ENCODE peak calls at places on chromosomes 1 and 21, in eight cellular contexts. C is cardiac muscle cell; G is heart left ventricle; P is ovary; M is CD8-positive, alpha-beta T cell; Y is body of pancreas; X is K562; O is left ventricle myocardium inferior. A is an unnamed sample.

GRCh38 chr1:165845569-165845968 is 18.2 kb downstream of the UCK2 start:
- DNase-seq in C (no peak), G (no peak), P (no peak), M (no peak), Y (no peak), X (no peak), O (no peak), A (no peak)

GRCh38 chr1:7407547-7407895 is 363.6 kb upstream of the VAMP3 start:
- DNase-seq in C (no peak), G (no peak), P (no peak), M (peak; percentile 6), Y (no peak), X (no peak), O (no peak), A (no peak)

GRCh38 chr21:15210235-15210678 is 145.5 kb upstream of the NRIP1 start:
- DNase-seq in C (peak; percentile 66), G (peak; percentile 52), P (no peak), M (no peak), Y (peak; percentile 56), X (peak; percentile 38), O (peak; percentile 51), A (no peak)

GRCh38 chr1:89525169-89525855 is 683 bp downstream of the LRRC8B start:
- DNase-seq in C (peak; percentile 12), G (peak; percentile 41), P (no peak), M (peak; percentile 37), Y (no peak), X (peak; percentile 54), O (peak; percentile 26), A (peak; percentile 31)

GRCh38 chr1:19179597-19180271 is 30.3 kb downstream of the UBR4 start:
- DNase-seq in C (peak; percentile 69), G (no peak), P (peak; percentile 27), M (peak; percentile 45), Y (no peak), X (peak; percentile 75), O (no peak), A (no peak)

GRCh38 chr1:65179148-65179547 is 31.1 kb downstream of the AK4 start:
- DNase-seq in C (peak; percentile 46), G (no peak), P (no peak), M (no peak), Y (no peak), X (no peak), O (no peak), A (no peak)

GRCh38 chr1:23745515-23745914 is 2.2 kb downstream of the ELOA start:
- DNase-seq in C (peak; percentile 56), G (no peak), P (no peak), M (no peak), Y (peak; percentile 70), X (peak; percentile 64), O (no peak), A (no peak)

GRCh38 chr1:150234647-150235435 is 1.1 kb downstream of the ANP32E start:
- DNase-seq in C (peak; percentile 59), G (peak; percentile 90), P (peak; percentile 80), M (peak; percentile 87), Y (peak; percentile 76), X (peak; percentile 86), O (peak; percentile 85), A (peak; percentile 85)

GRCh38 chr1:166064324-166064926 is 102.4 kb downstream of the FAM78B start:
- DNase-seq in C (no peak), G (no peak), P (no peak), M (no peak), Y (no peak), X (no peak), O (no peak), A (no peak)

GRCh38 chr21:14487490-14488432 is 58.4 kb downstream of the SAMSN1 start:
- DNase-seq in C (no peak), G (no peak), P (no peak), M (no peak), Y (no peak), X (no peak), O (no peak), A (no peak)

GRCh38 chr1:100706861-100707260 is 12.7 kb upstream of the VCAM1 start:
- DNase-seq in C (no peak), G (no peak), P (no peak), M (no peak), Y (no peak), X (no peak), O (no peak), A (no peak)

GRCh38 chr1:101178688-101179491 is 57.9 kb upstream of the S1PR1 start:
- DNase-seq in C (no peak), G (no peak), P (no peak), M (no peak), Y (no peak), X (no peak), O (no peak), A (peak; percentile 87)

GRCh38 chr1:53062731-53063591 is 948 bp downstream of the PODN start:
- DNase-seq in C (no peak), G (peak; percentile 28), P (no peak), M (no peak), Y (no peak), X (no peak), O (peak; percentile 12), A (no peak)

GRCh38 chr1:8097077-8097799 is 71.1 kb upstream of the ERRFI1 start:
- DNase-seq in C (peak; percentile 81), G (no peak), P (no peak), M (no peak), Y (peak; percentile 60), X (no peak), O (no peak), A (no peak)

DNA sequence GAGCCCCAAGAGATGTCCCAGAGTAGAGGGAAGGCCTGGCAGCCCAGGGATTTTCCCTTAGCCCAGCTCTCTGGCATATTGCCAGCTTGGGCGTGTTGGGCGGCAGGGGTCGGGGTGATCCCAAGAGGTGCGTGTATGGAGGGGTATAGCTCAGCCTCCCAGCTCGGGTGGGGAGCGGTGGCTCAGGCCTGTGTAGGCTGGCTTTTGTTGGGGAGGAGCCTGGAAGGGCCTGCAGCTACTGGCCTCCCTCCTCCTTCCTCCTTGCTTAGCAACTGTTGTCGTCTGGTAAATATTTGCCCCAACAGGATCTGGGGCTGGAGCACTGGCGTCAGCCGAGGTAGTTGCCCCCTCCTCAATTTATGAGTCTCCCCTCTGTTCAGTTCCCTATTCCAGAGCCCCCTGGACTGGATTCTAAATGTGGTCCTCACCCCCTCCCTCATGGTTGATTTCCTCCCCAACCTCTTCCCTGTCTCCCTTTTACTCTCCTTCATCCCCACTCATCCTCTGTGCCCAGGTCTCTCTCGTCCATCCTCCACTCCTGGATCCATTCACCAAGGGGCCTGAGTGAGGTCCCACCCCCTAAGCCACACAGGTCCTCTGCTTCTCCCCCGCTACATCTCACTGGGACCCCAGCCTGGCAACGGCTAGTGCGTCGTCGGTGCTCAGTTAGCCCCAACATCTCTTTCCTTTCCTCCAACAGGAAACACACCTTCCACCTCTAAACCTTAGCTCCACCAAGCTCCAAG is 10.3 kb upstream of the LMNA start:
- DNase-seq in C (peak; percentile 92), G (peak; percentile 86), P (peak; percentile 71), M (peak; percentile 54), Y (peak; percentile 78), X (no peak), O (peak; percentile 69), A (peak; percentile 65)
- H3K4me1 ChIP-seq in C (peaks cover 45% of the 10 kb centered on the region), G (peaks cover 63% of the 10 kb centered on the region), P (peaks cover 41% of the 10 kb centered on the region), M (peaks cover 28% of the 10 kb centered on the region), Y (peaks cover 51% of the 10 kb centered on the region), X (peaks cover 55% of the 10 kb centered on the region), O (peaks cover 86% of the 10 kb centered on the region), A (peaks cover 41% of the 10 kb centered on the region)

DNA sequence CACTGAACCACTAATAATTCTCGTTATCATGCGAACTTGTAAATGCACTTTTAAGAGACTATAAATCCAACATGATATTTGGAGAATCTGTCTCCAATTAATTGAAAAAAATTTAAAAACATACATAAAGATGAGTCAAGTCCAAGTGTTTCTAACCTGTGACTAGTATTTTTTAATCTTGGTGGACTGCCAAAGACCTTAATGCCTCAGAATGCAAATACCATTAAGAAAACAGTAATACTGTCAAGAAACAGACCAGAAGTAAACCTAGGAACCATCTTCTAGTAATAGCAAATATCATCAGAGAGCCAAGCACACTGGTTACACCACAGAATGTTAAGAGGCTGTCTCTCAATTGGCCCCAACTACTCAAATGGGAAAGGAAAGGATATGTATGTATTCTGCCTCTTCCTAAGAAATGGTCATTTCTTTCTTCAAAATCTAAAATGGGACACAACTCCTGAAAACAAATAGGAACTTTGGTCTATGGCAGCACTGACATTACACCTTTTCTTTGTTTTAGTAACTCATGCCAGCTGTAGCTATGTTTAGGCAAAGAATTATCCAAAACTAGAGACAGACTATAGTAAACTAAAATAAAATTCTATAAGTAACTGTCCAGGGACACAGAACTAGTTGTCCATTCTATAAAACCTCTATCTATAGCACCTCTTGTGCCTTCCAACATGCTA is 15.8 kb downstream of the SCYL3 start:
- DNase-seq in C (no peak), G (no peak), P (no peak), M (no peak), Y (no peak), X (no peak), O (no peak), A (no peak)
- H3K36me3 ChIP-seq in C (peaks cover 38% of the 10 kb centered on the region), G (peaks cover 67% of the 10 kb centered on the region), P (no peaks in the 10 kb centered on the region), M (peaks cover 30% of the 10 kb centered on the region), Y (peaks cover 27% of the 10 kb centered on the region), X (peaks cover 42% of the 10 kb centered on the region), O (peaks cover 56% of the 10 kb centered on the region), A (peaks cover 62% of the 10 kb centered on the region)

GRCh38 chr1:3160647-3161046 is 91.6 kb downstream of the PRDM16 start:
- DNase-seq in C (no peak), G (no peak), P (no peak), M (no peak), Y (no peak), X (no peak), O (no peak), A (no peak)
- H3K27me3 ChIP-seq in C (no peaks in the 10 kb centered on the region), G (peaks cover 3% of the 10 kb centered on the region), P (no peaks in the 10 kb centered on the region), M (no peaks in the 10 kb centered on the region), Y (no peaks in the 10 kb centered on the region), X (peaks cover 31% of the 10 kb centered on the region), O (peaks cover 21% of the 10 kb centered on the region), A (no peaks in the 10 kb centered on the region)

GRCh38 chr1:12177156-12177998 is 10.6 kb downstream of the TNFRSF1B start:
- DNase-seq in C (no peak), G (no peak), P (no peak), M (peak; percentile 34), Y (no peak), X (no peak), O (no peak), A (no peak)

GRCh38 chr1:12176298-12177118 is 9.7 kb downstream of the TNFRSF1B start:
- DNase-seq in C (no peak), G (no peak), P (no peak), M (no peak), Y (no peak), X (no peak), O (no peak), A (peak; percentile 64)

GRCh38 chr1:12178511-12178910 is 11.7 kb downstream of the TNFRSF1B start:
- DNase-seq in C (no peak), G (no peak), P (no peak), M (no peak), Y (no peak), X (no peak), O (no peak), A (peak; percentile 22)

GRCh38 chr1:12179111-12179519 is 12.3 kb downstream of the TNFRSF1B start:
- DNase-seq in C (peak; percentile 62), G (no peak), P (no peak), M (peak; percentile 83), Y (no peak), X (no peak), O (no peak), A (peak; percentile 85)

DNA sequence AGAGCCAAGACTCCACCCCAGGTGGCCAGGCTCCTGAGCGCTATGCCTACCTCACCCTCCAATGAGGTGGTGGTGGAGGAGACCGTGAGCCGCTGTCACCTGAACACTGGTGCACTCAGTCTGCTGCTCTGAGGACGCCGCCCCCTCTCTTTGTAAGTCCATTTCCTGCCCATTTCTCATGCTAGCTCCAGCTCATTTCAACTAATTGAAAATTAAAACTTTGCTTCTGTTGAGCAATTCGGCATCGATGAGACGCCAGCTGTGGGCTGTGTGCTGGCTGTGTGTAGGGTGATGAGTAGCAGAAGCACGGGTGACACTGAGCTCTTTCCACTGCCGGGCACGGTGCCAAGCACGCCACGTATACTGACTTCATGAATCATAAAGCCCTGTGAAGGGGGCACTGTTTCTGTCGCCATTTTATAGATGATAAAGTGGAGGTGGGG is 11.2 kb downstream of the TNFRSF1B start:
- DNase-seq in C (peak; percentile 92), G (peak; percentile 82), P (no peak), M (peak; percentile 96), Y (peak; percentile 66), X (no peak), O (peak; percentile 81), A (peak; percentile 89)
- H3K4me1 ChIP-seq in C (no peaks in the 10 kb centered on the region), G (peaks cover 73% of the 10 kb centered on the region), P (peaks cover 4% of the 10 kb centered on the region), M (peaks cover 75% of the 10 kb centered on the region), Y (peaks cover 12% of the 10 kb centered on the region), X (peaks cover 49% of the 10 kb centered on the region), O (peaks cover 98% of the 10 kb centered on the region), A (peaks cover 99% of the 10 kb centered on the region)